ENCODE peak calls at places on chromosomes 3 and 15, in eight cellular contexts. M, B, N, J, T, Z, F and D are unnamed samples.
A peak's percentile ranks its signal among the peaks of the same experiment; 100 is the strongest.

GRCh38 chr15:90064931-90065681 is 37.2 kb downstream of the IDH2 start:
- DNase-seq in M (no peak), B (no peak), N (no peak), J (peak; percentile 88), T (no peak), Z (no peak), F (no peak), D (no peak)

GRCh38 chr15:72306211-72306785 is 13.7 kb downstream of the CELF6 start:
- DNase-seq in M (no peak), B (no peak), N (peak; percentile 28), J (no peak), T (peak; percentile 22), Z (no peak), F (no peak), D (no peak)

GRCh38 chr3:94395851-94396250 is 333.0 kb downstream of the NSUN3 start:
- DNase-seq in M (no peak), B (no peak), N (no peak), J (no peak), T (no peak), Z (no peak), F (no peak), D (no peak)

GRCh38 chr15:52183562-52184173 is 7.5 kb downstream of the GNB5 start:
- DNase-seq in M (peak; percentile 36), B (peak; percentile 31), N (no peak), J (no peak), T (no peak), Z (no peak), F (no peak), D (no peak)

GRCh38 chr15:96019114-96019513 is 311.4 kb upstream of the NR2F2 start:
- DNase-seq in M (no peak), B (no peak), N (no peak), J (no peak), T (no peak), Z (no peak), F (no peak), D (no peak)

GRCh38 chr3:42043116-42043796 is 47.9 kb upstream of the TRAK1 start:
- DNase-seq in M (no peak), B (peak; percentile 79), N (no peak), J (peak; percentile 67), T (no peak), Z (peak; percentile 80), F (no peak), D (no peak)

GRCh38 chr3:159892171-159892791 is 96.4 kb upstream of the IL12A start:
- DNase-seq in M (no peak), B (no peak), N (no peak), J (peak; percentile 61), T (no peak), Z (no peak), F (no peak), D (no peak)

GRCh38 chr3:110413291-110413690 is 658.3 kb upstream of the NECTIN3 start:
- DNase-seq in M (no peak), B (no peak), N (no peak), J (no peak), T (no peak), Z (no peak), F (no peak), D (no peak)

GRCh38 chr3:29747991-29748390 is 467.1 kb downstream of the RBMS3 start:
- DNase-seq in M (no peak), B (no peak), N (no peak), J (no peak), T (no peak), Z (no peak), F (no peak), D (no peak)